ENCODE peak calls at places on chromosomes 5 and 9, in seven cellular contexts. M, O, Z, N, E, J and U are unnamed samples.

GRCh38 chr5:150497274-150497988 is 10.5 kb upstream of the NDST1 start:
- DNase-seq in N (no peak), M (no peak), E (no peak), J (peak), O (no peak), Z (no peak), U (peak)

GRCh38 chr5:54705994-54706616 is 188.5 kb downstream of the SNX18 start:
- DNase-seq in J (no peak), Z (no peak), M (no peak), O (no peak), E (no peak), N (no peak), U (no peak)

GRCh38 chr9:129726322-129727160 is 26.3 kb downstream of the PTGES start:
- DNase-seq in J (peak), M (peak), E (peak), O (peak), Z (peak), N (peak), U (peak)

GRCh38 chr5:55039843-55040242 is 15.8 kb downstream of the GZMK start:
- DNase-seq in J (no peak), M (no peak), O (no peak), N (no peak), Z (no peak), E (no peak), U (no peak)

GRCh38 chr9:33044162-33044673 is 19.1 kb downstream of the DNAJA1 start:
- DNase-seq in J (peak), E (peak), N (peak), O (peak), Z (peak), M (peak), U (peak)

GRCh38 chr9:123111427-123111826 is 78.0 kb downstream of the GPR21 start:
- DNase-seq in M (no peak), J (no peak), E (no peak), Z (no peak), N (no peak), O (no peak), U (no peak)

GRCh38 chr5:149195337-149195887 is 54.1 kb downstream of the ABLIM3 start:
- DNase-seq in J (no peak), Z (no peak), N (no peak), O (no peak), E (no peak), M (no peak), U (no peak)

GRCh38 chr9:107144475-107144874 is 138.6 kb upstream of the RAD23B start:
- DNase-seq in Z (peak), O (no peak), N (no peak), J (no peak), E (no peak), M (no peak), U (no peak)

GRCh38 chr9:113219972-113220371 is 1.1 kb downstream of the FKBP15 start:
- DNase-seq in M (no peak), N (no peak), O (no peak), J (no peak), Z (no peak), E (peak), U (no peak)

GRCh38 chr5:3741372-3741770 is 145.7 kb downstream of the IRX1 start:
- DNase-seq in N (no peak), E (no peak), M (no peak), J (no peak), Z (no peak), O (no peak), U (no peak)

GRCh38 chr9:127985011-127985410 is 4.2 kb upstream of the EEIG1 start:
- DNase-seq in Z (no peak), M (no peak), O (no peak), E (no peak), N (peak), J (no peak), U (no peak)

GRCh38 chr9:97518909-97519307 is 17.4 kb downstream of the TMOD1 start:
- DNase-seq in M (no peak), E (no peak), N (no peak), J (peak), O (no peak), Z (no peak), U (no peak)

GRCh38 chr9:91246842-91247241 is 114.9 kb downstream of the AUH start:
- DNase-seq in Z (no peak), M (no peak), N (no peak), O (no peak), J (no peak), E (no peak), U (no peak)

GRCh38 chr9:69873401-69873950 is 52.9 kb downstream of the CFAP95 start:
- DNase-seq in Z (no peak), J (no peak), N (no peak), E (no peak), O (no peak), M (no peak), U (no peak)

GRCh38 chr9:82124090-82124489 is 135.5 kb downstream of the SPATA31D1 start:
- DNase-seq in O (peak), J (no peak), Z (no peak), M (no peak), E (no peak), N (no peak), U (no peak)

GRCh38 chr9:88783613-88784230 is 207.5 kb upstream of the S1PR3 start:
- DNase-seq in E (no peak), J (no peak), N (no peak), Z (no peak), O (no peak), M (no peak), U (no peak)

GRCh38 chr9:130112244-130113151 is 58.8 kb downstream of the GPR107 start:
- DNase-seq in N (no peak), E (no peak), M (no peak), Z (no peak), J (no peak), O (no peak), U (no peak)

GRCh38 chr9:87665516-87665915 is 60.4 kb upstream of the CTSL start:
- DNase-seq in O (no peak), J (no peak), E (no peak), M (no peak), N (no peak), Z (no peak), U (no peak)

GRCh38 chr5:162591724-162592123 is 524.2 kb downstream of the GABRG2 start:
- DNase-seq in N (no peak), O (no peak), Z (no peak), J (no peak), E (no peak), M (no peak), U (no peak)

GRCh38 chr9:5696884-5697283 is 68.0 kb downstream of the RIC1 start:
- DNase-seq in N (no peak), O (no peak), J (no peak), Z (no peak), M (no peak), E (no peak), U (no peak)

GRCh38 chr5:117255211-117256032 is 680.8 kb upstream of the SEMA6A start:
- DNase-seq in E (no peak), Z (no peak), N (no peak), J (no peak), M (no peak), O (no peak), U (no peak)

GRCh38 chr5:172245823-172246222 is 37.7 kb downstream of the UBTD2 start:
- DNase-seq in Z (no peak), M (no peak), O (no peak), J (no peak), N (no peak), E (no peak), U (no peak)

GRCh38 chr5:117547192-117547591 is 972.6 kb upstream of the SEMA6A start:
- DNase-seq in N (no peak), J (no peak), O (no peak), E (no peak), Z (no peak), M (no peak), U (no peak)

GRCh38 chr9:112076814-112077213 is 98.3 kb downstream of the SUSD1 start:
- DNase-seq in M (no peak), N (no peak), Z (no peak), J (no peak), E (no peak), O (no peak), U (no peak)

GRCh38 chr9:37920471-37921167 is 16.7 kb upstream of the SLC25A51 start:
- DNase-seq in O (no peak), N (peak), Z (no peak), E (peak), M (no peak), J (no peak), U (no peak)

GRCh38 chr5:83914199-83914598 is 193.5 kb upstream of the HAPLN1 start:
- DNase-seq in E (no peak), N (no peak), M (no peak), Z (no peak), O (no peak), J (no peak), U (no peak)

GRCh38 chr9:121055642-121056143 is 5.6 kb upstream of the C5 start:
- DNase-seq in M (no peak), N (peak), Z (peak), E (no peak), J (no peak), O (no peak), U (no peak)

GRCh38 chr5:180640301-180640764 is 9.1 kb downstream of the FLT4 start:
- DNase-seq in M (no peak), Z (no peak), J (peak), O (no peak), N (peak), E (no peak), U (no peak)

GRCh38 chr5:9852686-9853085 is 222.5 kb upstream of the TAS2R1 start:
- DNase-seq in Z (no peak), E (no peak), J (no peak), O (no peak), M (no peak), N (no peak), U (no peak)

GRCh38 chr9:83429229-83429628 is 109.0 kb downstream of the FRMD3 start:
- DNase-seq in Z (no peak), J (no peak), E (no peak), M (no peak), N (no peak), O (no peak), U (no peak)